ENCODE peak calls at places on chromosomes 2 and 18, in six cellular contexts. One of them, this sample, is unnamed.

GRCh38 chr2:241864168-241864896 is 5.2 kb upstream of the RTP5 start:
- DNase-seq in HCT116: no peak
- DNase-seq in Peyer's patch: no peak
- DNase-seq in adrenal gland: no peak
- DNase-seq in breast epithelium: no peak
- DNase-seq in GM12891: no peak
- DNase-seq in this sample: no peak

GRCh38 chr2:198309673-198310280 is 505.4 kb downstream of the PLCL1 start:
- DNase-seq in HCT116: peak
- DNase-seq in Peyer's patch: peak
- DNase-seq in adrenal gland: peak
- DNase-seq in breast epithelium: peak
- DNase-seq in GM12891: no peak
- DNase-seq in this sample: no peak

GRCh38 chr2:132815522-132815921 is 145.5 kb upstream of the LYPD1 start:
- DNase-seq in HCT116: no peak
- DNase-seq in Peyer's patch: no peak
- DNase-seq in adrenal gland: no peak
- DNase-seq in breast epithelium: no peak
- DNase-seq in GM12891: no peak
- DNase-seq in this sample: no peak

GRCh38 chr18:75546964-75547363 is 119.5 kb upstream of the SMIM21 start:
- DNase-seq in HCT116: no peak
- DNase-seq in Peyer's patch: no peak
- DNase-seq in adrenal gland: no peak
- DNase-seq in breast epithelium: no peak
- DNase-seq in GM12891: no peak
- DNase-seq in this sample: no peak

GRCh38 chr18:68803371-68803770 is 5.5 kb downstream of the CCDC102B start:
- DNase-seq in HCT116: no peak
- DNase-seq in Peyer's patch: peak
- DNase-seq in adrenal gland: peak
- DNase-seq in breast epithelium: peak
- DNase-seq in GM12891: no peak
- DNase-seq in this sample: no peak

GRCh38 chr2:636649-637405 is 40.4 kb downstream of the TMEM18 start:
- DNase-seq in HCT116: peak
- DNase-seq in Peyer's patch: peak
- DNase-seq in adrenal gland: peak
- DNase-seq in breast epithelium: peak
- DNase-seq in GM12891: peak
- DNase-seq in this sample: peak

GRCh38 chr2:7430869-7431641 is 513.8 kb downstream of the RNF144A start:
- DNase-seq in HCT116: no peak
- DNase-seq in Peyer's patch: peak
- DNase-seq in adrenal gland: no peak
- DNase-seq in breast epithelium: peak
- DNase-seq in GM12891: no peak
- DNase-seq in this sample: no peak

GRCh38 chr2:158714420-158714819 is 80.7 kb upstream of the DAPL1 start:
- DNase-seq in HCT116: no peak
- DNase-seq in Peyer's patch: no peak
- DNase-seq in adrenal gland: no peak
- DNase-seq in breast epithelium: no peak
- DNase-seq in GM12891: no peak
- DNase-seq in this sample: no peak

GRCh38 chr2:30257266-30258214 is 26.2 kb downstream of the LBH start:
- DNase-seq in HCT116: no peak
- DNase-seq in Peyer's patch: no peak
- DNase-seq in adrenal gland: no peak
- DNase-seq in breast epithelium: no peak
- DNase-seq in GM12891: no peak
- DNase-seq in this sample: no peak

GRCh38 chr2:95344208-95344570 is 47.0 kb downstream of the KCNIP3 start:
- DNase-seq in HCT116: no peak
- DNase-seq in Peyer's patch: peak
- DNase-seq in adrenal gland: no peak
- DNase-seq in breast epithelium: no peak
- DNase-seq in GM12891: no peak
- DNase-seq in this sample: no peak

GRCh38 chr2:9648821-9649220 is 18.0 kb upstream of the YWHAQ start:
- DNase-seq in HCT116: no peak
- DNase-seq in Peyer's patch: no peak
- DNase-seq in adrenal gland: no peak
- DNase-seq in breast epithelium: no peak
- DNase-seq in GM12891: no peak
- DNase-seq in this sample: no peak

GRCh38 chr2:60555066-60555793 is 1.8 kb upstream of the BCL11A start:
- DNase-seq in HCT116: peak
- DNase-seq in Peyer's patch: peak
- DNase-seq in adrenal gland: peak
- DNase-seq in breast epithelium: peak
- DNase-seq in GM12891: no peak
- DNase-seq in this sample: peak

GRCh38 chr18:22681912-22682311 is 251.2 kb upstream of the RBBP8 start:
- DNase-seq in HCT116: no peak
- DNase-seq in Peyer's patch: no peak
- DNase-seq in adrenal gland: no peak
- DNase-seq in breast epithelium: no peak
- DNase-seq in GM12891: no peak
- DNase-seq in this sample: no peak

GRCh38 chr2:170165129-170165528 is 12.8 kb upstream of the MYO3B start:
- DNase-seq in HCT116: no peak
- DNase-seq in Peyer's patch: no peak
- DNase-seq in adrenal gland: no peak
- DNase-seq in breast epithelium: no peak
- DNase-seq in GM12891: no peak
- DNase-seq in this sample: no peak

GRCh38 chr2:36409971-36410370 is 54.4 kb downstream of the CRIM1 start:
- DNase-seq in HCT116: no peak
- DNase-seq in Peyer's patch: no peak
- DNase-seq in adrenal gland: no peak
- DNase-seq in breast epithelium: no peak
- DNase-seq in GM12891: no peak
- DNase-seq in this sample: no peak
- TF ChIP-seq POLR2A in HCT116: no peak
- TF ChIP-seq POLR2A in Peyer's patch: no peak
- TF ChIP-seq POLR2A in adrenal gland: no peak
- TF ChIP-seq POLR2A in breast epithelium: no peak
- TF ChIP-seq POLR2A in GM12891: no peak
- TF ChIP-seq POLR2A in this sample: no peak

DNA sequence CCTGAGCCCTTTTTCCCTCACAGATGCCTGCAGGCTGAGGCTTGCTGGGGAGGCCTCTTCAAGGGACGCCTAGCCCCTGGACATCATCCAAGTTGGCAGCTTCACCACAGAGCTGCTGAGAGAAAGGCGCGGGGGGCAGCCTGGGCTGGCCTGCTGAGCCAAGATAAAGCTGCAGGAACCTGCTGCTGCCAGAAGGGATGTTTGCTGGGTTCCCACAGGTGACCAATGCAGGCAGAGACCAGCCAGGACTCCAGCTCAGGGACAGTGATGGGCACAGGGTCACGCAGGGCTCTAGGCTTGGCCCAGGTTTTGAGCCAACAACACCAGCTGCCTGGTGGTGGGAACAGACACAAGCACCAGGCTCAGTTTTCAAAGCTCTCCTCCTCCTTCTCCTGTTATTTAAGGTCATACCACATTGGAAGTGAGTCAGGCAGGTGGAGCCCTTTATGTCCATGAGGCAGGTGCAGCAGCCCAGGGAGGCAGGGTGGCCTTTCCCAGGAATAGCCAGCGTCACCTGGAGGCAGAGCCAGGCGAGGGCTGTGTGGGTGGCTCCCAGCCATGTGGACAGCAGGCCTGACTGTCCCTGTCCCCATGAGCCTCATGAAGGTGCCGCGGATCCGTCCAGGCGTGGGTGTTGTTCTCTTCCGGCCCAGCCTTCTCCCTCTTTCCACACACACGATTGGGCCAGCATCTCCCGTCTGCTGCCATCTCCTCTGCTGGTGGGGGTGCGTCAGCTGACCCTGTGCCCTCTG is 515.5 kb upstream of the MYT1L start:
- DNase-seq in HCT116: peak
- DNase-seq in Peyer's patch: no peak
- DNase-seq in adrenal gland: no peak
- DNase-seq in breast epithelium: peak
- DNase-seq in GM12891: no peak
- DNase-seq in this sample: no peak
- TF ChIP-seq POLR2A in HCT116: no peak
- TF ChIP-seq POLR2A in Peyer's patch: no peak
- TF ChIP-seq POLR2A in adrenal gland: no peak
- TF ChIP-seq POLR2A in breast epithelium: no peak
- TF ChIP-seq POLR2A in GM12891: no peak
- TF ChIP-seq POLR2A in this sample: no peak

GRCh38 chr2:233463586-233463985 is 103.0 kb downstream of the USP40 start:
- DNase-seq in HCT116: no peak
- DNase-seq in Peyer's patch: no peak
- DNase-seq in adrenal gland: no peak
- DNase-seq in breast epithelium: no peak
- DNase-seq in GM12891: no peak
- DNase-seq in this sample: no peak
- TF ChIP-seq POLR2A in HCT116: no peak
- TF ChIP-seq POLR2A in Peyer's patch: no peak
- TF ChIP-seq POLR2A in adrenal gland: no peak
- TF ChIP-seq POLR2A in breast epithelium: no peak
- TF ChIP-seq POLR2A in GM12891: no peak
- TF ChIP-seq POLR2A in this sample: no peak

GRCh38 chr2:84958135-84959044 is 12.6 kb upstream of the KCMF1 start:
- DNase-seq in HCT116: peak
- DNase-seq in Peyer's patch: peak
- DNase-seq in adrenal gland: no peak
- DNase-seq in breast epithelium: peak
- DNase-seq in GM12891: no peak
- DNase-seq in this sample: peak

GRCh38 chr2:84959494-84960156 is 11.3 kb upstream of the KCMF1 start:
- DNase-seq in HCT116: no peak
- DNase-seq in Peyer's patch: no peak
- DNase-seq in adrenal gland: no peak
- DNase-seq in breast epithelium: no peak
- DNase-seq in GM12891: no peak
- DNase-seq in this sample: no peak

GRCh38 chr2:84957771-84958134 is 13.2 kb upstream of the KCMF1 start:
- DNase-seq in HCT116: no peak
- DNase-seq in Peyer's patch: no peak
- DNase-seq in adrenal gland: no peak
- DNase-seq in breast epithelium: no peak
- DNase-seq in GM12891: no peak
- DNase-seq in this sample: no peak

GRCh38 chr2:84960157-84960506 is 10.8 kb upstream of the KCMF1 start:
- DNase-seq in HCT116: no peak
- DNase-seq in Peyer's patch: no peak
- DNase-seq in adrenal gland: no peak
- DNase-seq in breast epithelium: no peak
- DNase-seq in GM12891: no peak
- DNase-seq in this sample: no peak

GRCh38 chr2:84959045-84959493 is 11.9 kb upstream of the KCMF1 start:
- DNase-seq in HCT116: peak
- DNase-seq in Peyer's patch: no peak
- DNase-seq in adrenal gland: no peak
- DNase-seq in breast epithelium: no peak
- DNase-seq in GM12891: no peak
- DNase-seq in this sample: no peak
- TF ChIP-seq POLR2A in HCT116: no peak
- TF ChIP-seq POLR2A in Peyer's patch: no peak
- TF ChIP-seq POLR2A in adrenal gland: no peak
- TF ChIP-seq POLR2A in breast epithelium: no peak
- TF ChIP-seq POLR2A in GM12891: no peak
- TF ChIP-seq POLR2A in this sample: no peak

GRCh38 chr2:65430515-65431416 is 1.6 kb downstream of the SPRED2 start:
- DNase-seq in HCT116: peak
- DNase-seq in Peyer's patch: peak
- DNase-seq in adrenal gland: peak
- DNase-seq in breast epithelium: peak
- DNase-seq in GM12891: no peak
- DNase-seq in this sample: peak
- TF ChIP-seq POLR2A in HCT116: peak
- TF ChIP-seq POLR2A in Peyer's patch: peak
- TF ChIP-seq POLR2A in adrenal gland: peak
- TF ChIP-seq POLR2A in breast epithelium: no peak
- TF ChIP-seq POLR2A in GM12891: no peak
- TF ChIP-seq POLR2A in this sample: no peak

GRCh38 chr2:28927469-28927868 is 33.0 kb downstream of the WDR43 start:
- DNase-seq in HCT116: no peak
- DNase-seq in Peyer's patch: no peak
- DNase-seq in adrenal gland: no peak
- DNase-seq in breast epithelium: no peak
- DNase-seq in GM12891: no peak
- DNase-seq in this sample: no peak

GRCh38 chr2:28927878-28928277 is 33.4 kb downstream of the WDR43 start:
- DNase-seq in HCT116: no peak
- DNase-seq in Peyer's patch: no peak
- DNase-seq in adrenal gland: no peak
- DNase-seq in breast epithelium: no peak
- DNase-seq in GM12891: no peak
- DNase-seq in this sample: no peak

GRCh38 chr2:28929581-28929980 is 35.1 kb downstream of the WDR43 start:
- DNase-seq in HCT116: no peak
- DNase-seq in Peyer's patch: no peak
- DNase-seq in adrenal gland: no peak
- DNase-seq in breast epithelium: no peak
- DNase-seq in GM12891: no peak
- DNase-seq in this sample: no peak

DNA sequence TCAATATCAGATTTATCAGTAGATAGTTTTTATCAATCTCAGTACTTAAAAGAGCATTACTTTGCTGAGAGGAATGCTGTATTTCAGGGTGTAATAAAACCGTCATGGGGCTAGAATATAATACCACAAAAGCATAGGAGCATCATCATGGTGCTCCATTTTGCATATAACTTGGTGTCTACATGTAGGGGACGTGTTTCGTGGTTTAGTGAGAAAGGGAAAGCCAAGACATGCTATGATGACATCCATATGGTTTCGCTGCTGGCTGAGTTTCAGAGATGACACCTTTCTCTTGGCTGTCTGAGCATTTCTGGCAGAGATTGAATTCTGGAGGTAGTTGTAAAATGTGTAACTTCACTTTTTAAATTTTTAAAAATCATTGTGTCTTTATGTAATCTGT is 32.4 kb downstream of the WDR43 start:
- DNase-seq in HCT116: no peak
- DNase-seq in Peyer's patch: no peak
- DNase-seq in adrenal gland: no peak
- DNase-seq in breast epithelium: no peak
- DNase-seq in GM12891: no peak
- DNase-seq in this sample: no peak
- TF ChIP-seq POLR2A in HCT116: no peak
- TF ChIP-seq POLR2A in Peyer's patch: no peak
- TF ChIP-seq POLR2A in adrenal gland: no peak
- TF ChIP-seq POLR2A in breast epithelium: no peak
- TF ChIP-seq POLR2A in GM12891: peak
- TF ChIP-seq POLR2A in this sample: no peak

DNA sequence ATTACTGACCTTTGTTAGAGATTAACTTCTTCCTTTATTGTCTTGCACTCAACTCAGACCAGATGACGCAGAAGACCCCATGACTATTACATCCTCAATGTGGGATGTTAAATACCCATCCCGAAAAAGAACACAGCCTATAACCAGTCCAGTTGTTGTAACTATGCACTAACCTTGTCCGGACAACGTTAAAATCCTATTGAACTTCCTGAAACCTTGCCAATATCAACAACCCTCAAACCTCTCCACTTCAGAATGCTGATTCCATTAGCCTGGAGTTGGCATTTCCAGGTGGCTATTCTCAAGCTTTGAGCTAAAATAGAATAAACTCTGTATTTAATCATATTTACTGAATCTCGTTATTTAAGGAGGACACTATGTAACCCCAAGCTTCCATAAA is 13.6 kb downstream of the NMS start:
- DNase-seq in HCT116: no peak
- DNase-seq in Peyer's patch: no peak
- DNase-seq in adrenal gland: no peak
- DNase-seq in breast epithelium: no peak
- DNase-seq in GM12891: no peak
- DNase-seq in this sample: no peak
- TF ChIP-seq POLR2A in HCT116: no peak
- TF ChIP-seq POLR2A in Peyer's patch: no peak
- TF ChIP-seq POLR2A in adrenal gland: no peak
- TF ChIP-seq POLR2A in breast epithelium: no peak
- TF ChIP-seq POLR2A in GM12891: no peak
- TF ChIP-seq POLR2A in this sample: no peak